ENCODE peak calls at places on chromosome 21, in six cellular contexts. One of them, this sample, is unnamed.

GRCh38 chr21:42040411-42041180 is 30.4 kb upstream of the ZBTB21 start:
- DNase-seq in H1: no peak
- DNase-seq in IMR-90: peak
- DNase-seq in H9: no peak
- DNase-seq in trophoblast cell: peak
- DNase-seq in mesenchymal stem cell: peak
- DNase-seq in this sample: no peak

GRCh38 chr21:24042687-24043086 is 1564.6 kb downstream of the MRPL39 start:
- DNase-seq in H9: no peak
- DNase-seq in trophoblast cell: no peak
- DNase-seq in mesenchymal stem cell: no peak
- DNase-seq in IMR-90: no peak
- DNase-seq in H1: no peak
- DNase-seq in this sample: no peak

GRCh38 chr21:29209696-29210095 is 79.3 kb downstream of the MAP3K7CL start:
- DNase-seq in H1: no peak
- DNase-seq in mesenchymal stem cell: no peak
- DNase-seq in IMR-90: peak
- DNase-seq in H9: no peak
- DNase-seq in trophoblast cell: no peak
- DNase-seq in this sample: no peak

GRCh38 chr21:37829447-37829846 is 86.8 kb downstream of the KCNJ6 start:
- DNase-seq in IMR-90: peak
- DNase-seq in H1: no peak
- DNase-seq in trophoblast cell: no peak
- DNase-seq in H9: no peak
- DNase-seq in mesenchymal stem cell: peak
- DNase-seq in this sample: no peak

GRCh38 chr21:38438476-38438893 is 59.8 kb downstream of the ERG start:
- DNase-seq in H9: no peak
- DNase-seq in trophoblast cell: peak
- DNase-seq in IMR-90: peak
- DNase-seq in mesenchymal stem cell: peak
- DNase-seq in H1: no peak
- DNase-seq in this sample: no peak

GRCh38 chr21:32257952-32258785 is 20.7 kb downstream of the MIS18A start:
- DNase-seq in trophoblast cell: peak
- DNase-seq in mesenchymal stem cell: peak
- DNase-seq in IMR-90: peak
- DNase-seq in H1: peak
- DNase-seq in H9: peak
- DNase-seq in this sample: peak

GRCh38 chr21:39537571-39537970 is 75.2 kb upstream of the B3GALT5 start:
- DNase-seq in IMR-90: no peak
- DNase-seq in H9: peak
- DNase-seq in trophoblast cell: no peak
- DNase-seq in mesenchymal stem cell: no peak
- DNase-seq in H1: peak
- DNase-seq in this sample: no peak

GRCh38 chr21:42986125-42986783 is 11.9 kb downstream of the PKNOX1 start:
- DNase-seq in H1: no peak
- DNase-seq in trophoblast cell: no peak
- DNase-seq in H9: no peak
- DNase-seq in mesenchymal stem cell: peak
- DNase-seq in IMR-90: no peak
- DNase-seq in this sample: no peak

GRCh38 chr21:46559291-46559983 is 45.4 kb downstream of the S100B start:
- DNase-seq in H9: no peak
- DNase-seq in mesenchymal stem cell: no peak
- DNase-seq in IMR-90: no peak
- DNase-seq in trophoblast cell: no peak
- DNase-seq in H1: no peak
- DNase-seq in this sample: no peak

GRCh38 chr21:31886896-31887595 is 14.2 kb downstream of the HUNK start:
- DNase-seq in mesenchymal stem cell: no peak
- DNase-seq in H1: no peak
- DNase-seq in trophoblast cell: no peak
- DNase-seq in IMR-90: no peak
- DNase-seq in H9: no peak
- DNase-seq in this sample: no peak

GRCh38 chr21:32613436-32614043 is 1.4 kb upstream of the CFAP298 start:
- DNase-seq in H9: no peak
- DNase-seq in mesenchymal stem cell: no peak
- DNase-seq in trophoblast cell: no peak
- DNase-seq in H1: no peak
- DNase-seq in IMR-90: no peak
- DNase-seq in this sample: no peak

GRCh38 chr21:31630062-31630711 is 29.3 kb upstream of the SOD1 start:
- DNase-seq in H9: no peak
- DNase-seq in H1: no peak
- DNase-seq in trophoblast cell: peak
- DNase-seq in IMR-90: peak
- DNase-seq in mesenchymal stem cell: peak
- DNase-seq in this sample: no peak

GRCh38 chr21:14838400-14838799 is 226.4 kb downstream of the NRIP1 start:
- DNase-seq in trophoblast cell: no peak
- DNase-seq in mesenchymal stem cell: peak
- DNase-seq in H9: no peak
- DNase-seq in H1: no peak
- DNase-seq in IMR-90: peak
- DNase-seq in this sample: no peak

GRCh38 chr21:41235214-41235613 is 67.3 kb downstream of the BACE2 start:
- DNase-seq in H1: no peak
- DNase-seq in H9: no peak
- DNase-seq in mesenchymal stem cell: no peak
- DNase-seq in IMR-90: no peak
- DNase-seq in trophoblast cell: no peak
- DNase-seq in this sample: no peak

GRCh38 chr21:42301371-42302291 is 13.6 kb downstream of the TFF3 start:
- DNase-seq in mesenchymal stem cell: no peak
- DNase-seq in trophoblast cell: no peak
- DNase-seq in H1: no peak
- DNase-seq in IMR-90: no peak
- DNase-seq in H9: no peak
- DNase-seq in this sample: no peak

GRCh38 chr21:42227909-42228708 is 9.2 kb downstream of the ABCG1 start:
- DNase-seq in H1: no peak
- DNase-seq in IMR-90: peak
- DNase-seq in mesenchymal stem cell: peak
- DNase-seq in trophoblast cell: peak
- DNase-seq in H9: peak
- DNase-seq in this sample: no peak

GRCh38 chr21:35048183-35048601 is 910 bp downstream of the RUNX1 start:
- DNase-seq in IMR-90: no peak
- DNase-seq in trophoblast cell: peak
- DNase-seq in H9: no peak
- DNase-seq in H1: no peak
- DNase-seq in mesenchymal stem cell: peak
- DNase-seq in this sample: no peak

GRCh38 chr21:32360401-32360981 is 32.3 kb downstream of the URB1 start:
- DNase-seq in H9: no peak
- DNase-seq in trophoblast cell: no peak
- DNase-seq in IMR-90: no peak
- DNase-seq in H1: no peak
- DNase-seq in mesenchymal stem cell: no peak
- DNase-seq in this sample: no peak

GRCh38 chr21:33268736-33269441 is 2.7 kb downstream of the IL10RB start:
- DNase-seq in IMR-90: no peak
- DNase-seq in mesenchymal stem cell: no peak
- DNase-seq in H1: no peak
- DNase-seq in trophoblast cell: peak
- DNase-seq in H9: no peak
- DNase-seq in this sample: no peak

GRCh38 chr21:38787461-38788274 is 18.1 kb upstream of the ETS2 start:
- DNase-seq in H1: no peak
- DNase-seq in trophoblast cell: peak
- DNase-seq in IMR-90: peak
- DNase-seq in mesenchymal stem cell: peak
- DNase-seq in H9: peak
- DNase-seq in this sample: no peak

GRCh38 chr21:31265293-31265692 is 78.8 kb downstream of the TIAM1 start:
- DNase-seq in H1: no peak
- DNase-seq in mesenchymal stem cell: no peak
- DNase-seq in trophoblast cell: no peak
- DNase-seq in IMR-90: no peak
- DNase-seq in H9: no peak
- DNase-seq in this sample: no peak

GRCh38 chr21:14071902-14072734 is 138.6 kb downstream of the LIPI start:
- DNase-seq in IMR-90: no peak
- DNase-seq in mesenchymal stem cell: no peak
- DNase-seq in trophoblast cell: no peak
- DNase-seq in H1: no peak
- DNase-seq in H9: no peak
- DNase-seq in this sample: no peak

GRCh38 chr21:42547906-42548365 is 34.3 kb downstream of the SLC37A1 start:
- DNase-seq in trophoblast cell: no peak
- DNase-seq in H1: no peak
- DNase-seq in mesenchymal stem cell: no peak
- DNase-seq in IMR-90: no peak
- DNase-seq in H9: no peak
- DNase-seq in this sample: no peak

GRCh38 chr21:31557421-31557955 is 102.0 kb upstream of the SOD1 start:
- DNase-seq in trophoblast cell: no peak
- DNase-seq in mesenchymal stem cell: no peak
- DNase-seq in H9: peak
- DNase-seq in IMR-90: no peak
- DNase-seq in H1: no peak
- DNase-seq in this sample: peak

GRCh38 chr21:42063206-42063577 is 7.9 kb upstream of the UMODL1 start:
- DNase-seq in mesenchymal stem cell: no peak
- DNase-seq in trophoblast cell: no peak
- DNase-seq in IMR-90: no peak
- DNase-seq in H9: no peak
- DNase-seq in H1: no peak
- DNase-seq in this sample: no peak

GRCh38 chr21:33109574-33110339 is 39.8 kb downstream of the OLIG1 start:
- DNase-seq in IMR-90: no peak
- DNase-seq in H1: no peak
- DNase-seq in H9: peak
- DNase-seq in mesenchymal stem cell: no peak
- DNase-seq in trophoblast cell: no peak
- DNase-seq in this sample: no peak

GRCh38 chr21:42568834-42569731 is 55.4 kb downstream of the SLC37A1 start:
- DNase-seq in H9: no peak
- DNase-seq in H1: no peak
- DNase-seq in mesenchymal stem cell: no peak
- DNase-seq in trophoblast cell: no peak
- DNase-seq in IMR-90: no peak
- DNase-seq in this sample: no peak

DNA sequence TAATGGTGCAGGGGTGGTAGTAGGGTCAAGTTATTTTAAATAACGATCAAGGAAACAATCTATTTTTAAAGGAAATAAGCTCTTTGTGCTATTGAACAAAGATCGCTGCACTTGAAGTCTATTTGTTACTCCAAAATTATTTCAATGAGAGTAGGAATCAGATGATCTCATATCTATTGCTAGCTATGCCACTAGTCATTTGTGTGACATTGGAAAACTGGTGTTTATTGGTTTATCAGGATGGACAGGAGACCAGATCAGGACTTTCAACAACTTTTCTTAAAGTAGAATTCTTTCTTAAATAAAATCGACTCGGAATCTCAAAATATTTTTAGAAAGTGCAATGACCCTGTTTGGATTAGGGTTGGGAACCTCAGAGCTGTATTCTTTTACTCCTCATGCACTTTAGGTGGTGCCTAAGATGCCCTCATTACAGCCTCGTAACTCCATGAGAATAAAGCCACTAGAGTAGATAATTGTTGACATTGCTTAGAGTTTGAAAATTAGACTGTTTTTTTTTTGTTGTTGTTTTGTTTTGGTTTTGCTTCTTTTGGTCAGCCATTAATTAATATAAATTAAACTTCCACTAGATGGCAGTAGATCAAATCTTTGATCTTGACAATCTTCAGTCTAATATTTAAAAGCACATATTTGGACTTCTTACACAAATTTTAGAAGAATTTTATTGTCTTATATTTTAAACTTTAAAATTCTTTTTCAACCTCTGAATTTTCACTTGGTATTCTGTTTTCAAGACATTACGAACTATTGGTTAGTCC is 352.4 kb downstream of the USP25 start:
- DNase-seq in trophoblast cell: no peak
- DNase-seq in H9: no peak
- DNase-seq in H1: no peak
- DNase-seq in mesenchymal stem cell: peak
- DNase-seq in IMR-90: peak
- DNase-seq in this sample: no peak
- H2AFZ ChIP-seq in trophoblast cell: no peak
- H2AFZ ChIP-seq in H9: no peak
- H2AFZ ChIP-seq in H1: no peak
- H2AFZ ChIP-seq in mesenchymal stem cell: no peak
- H2AFZ ChIP-seq in IMR-90: no peak
- H2AFZ ChIP-seq in this sample: peak

GRCh38 chr21:45430521-45431501 is 25.8 kb downstream of the COL18A1 start:
- DNase-seq in mesenchymal stem cell: peak
- DNase-seq in H9: peak
- DNase-seq in H1: peak
- DNase-seq in IMR-90: peak
- DNase-seq in trophoblast cell: no peak
- DNase-seq in this sample: peak

GRCh38 chr21:45433301-45433700 is 28.3 kb downstream of the COL18A1 start:
- DNase-seq in trophoblast cell: no peak
- DNase-seq in H1: no peak
- DNase-seq in mesenchymal stem cell: no peak
- DNase-seq in H9: no peak
- DNase-seq in IMR-90: no peak
- DNase-seq in this sample: no peak

GRCh38 chr21:45431781-45432572 is 27.0 kb downstream of the COL18A1 start:
- DNase-seq in IMR-90: peak
- DNase-seq in trophoblast cell: no peak
- DNase-seq in H1: no peak
- DNase-seq in mesenchymal stem cell: no peak
- DNase-seq in H9: no peak
- DNase-seq in this sample: no peak

GRCh38 chr21:45433911-45434644 is 29.1 kb downstream of the COL18A1 start:
- DNase-seq in H9: no peak
- DNase-seq in trophoblast cell: no peak
- DNase-seq in mesenchymal stem cell: no peak
- DNase-seq in IMR-90: no peak
- DNase-seq in H1: no peak
- DNase-seq in this sample: no peak

GRCh38 chr21:45432575-45433255 is 27.8 kb downstream of the COL18A1 start:
- DNase-seq in mesenchymal stem cell: peak
- DNase-seq in IMR-90: peak
- DNase-seq in H1: no peak
- DNase-seq in trophoblast cell: no peak
- DNase-seq in H9: no peak
- DNase-seq in this sample: no peak
- H3K4me2 ChIP-seq in mesenchymal stem cell: no peak
- H3K4me2 ChIP-seq in IMR-90: peak
- H3K4me2 ChIP-seq in H1: no peak
- H3K4me2 ChIP-seq in trophoblast cell: no peak
- H3K4me2 ChIP-seq in H9: no peak
- H3K4me2 ChIP-seq in this sample: no peak

GRCh38 chr21:26107439-26107838 is 63.1 kb downstream of the APP start:
- DNase-seq in H1: no peak
- DNase-seq in mesenchymal stem cell: no peak
- DNase-seq in IMR-90: no peak
- DNase-seq in H9: no peak
- DNase-seq in trophoblast cell: no peak
- DNase-seq in this sample: no peak
- H4K91ac ChIP-seq in H1: no peak
- H4K91ac ChIP-seq in mesenchymal stem cell: no peak
- H4K91ac ChIP-seq in IMR-90: no peak
- H4K91ac ChIP-seq in H9: no peak
- H4K91ac ChIP-seq in trophoblast cell: no peak
- H4K91ac ChIP-seq in this sample: no peak

GRCh38 chr21:36478207-36478701 is 1.7 kb downstream of the CLDN14 start:
- DNase-seq in H9: no peak
- DNase-seq in IMR-90: peak
- DNase-seq in trophoblast cell: peak
- DNase-seq in mesenchymal stem cell: peak
- DNase-seq in H1: no peak
- DNase-seq in this sample: no peak
- H2AFZ ChIP-seq in H9: no peak
- H2AFZ ChIP-seq in IMR-90: peak
- H2AFZ ChIP-seq in trophoblast cell: no peak
- H2AFZ ChIP-seq in mesenchymal stem cell: no peak
- H2AFZ ChIP-seq in H1: peak
- H2AFZ ChIP-seq in this sample: no peak

This sample was measured in neuronal stem cell.